ENCODE peak calls at places on chromosome 13, in nine cellular contexts. Z is fibroblast of pulmonary artery; W is mucosa of descending colon; L is activated CD8-positive, alpha-beta T cell treated with anti-CD3 and anti-CD28 coated beads, Interleukin-2, amount 10 ng/mL, durations not matched to agents 7 days and 5 days; K is NCI-H748 treated with DMSO at 0.1 percent for 48 hours; D is NCI-H1105; O is KG1; I is GM12891; U is activated naive CD8-positive, alpha-beta T cell treated with anti-CD3 and anti-CD28 coated beads for 36 hours. E is an unnamed sample.
A peak's percentile ranks its signal among the peaks of the same experiment; 100 is the strongest.

GRCh38 chr13:27151798-27152599 is 19.6 kb downstream of the USP12 start:
- DNase-seq in Z (no peak), W (no peak), L (no peak), K (no peak), D (no peak), O (no peak), I (no peak), U (no peak), E (peak; percentile 21)

GRCh38 chr13:112995395-112996091 is 26.5 kb downstream of the MCF2L start:
- DNase-seq in Z (no peak), W (peak; percentile 92), L (no peak), K (no peak), D (no peak), O (no peak), I (no peak), U (no peak), E (no peak)

GRCh38 chr13:99374994-99375805 is 68.0 kb upstream of the GPR183 start:
- DNase-seq in Z (no peak), W (peak; percentile 86), L (peak; percentile 21), K (no peak), D (no peak), O (peak; percentile 64), I (no peak), U (peak; percentile 30), E (no peak)

GRCh38 chr13:21434588-21434987 is 24.5 kb downstream of the ZDHHC20 start:
- DNase-seq in Z (no peak), W (no peak), L (no peak), K (no peak), D (no peak), O (no peak), I (no peak), U (no peak), E (peak; percentile 9)

GRCh38 chr13:76148926-76149325 is 512.8 kb downstream of the LMO7 start:
- DNase-seq in Z (peak; percentile 32), W (no peak), L (no peak), K (no peak), D (no peak), O (no peak), I (no peak), U (no peak), E (peak; percentile 52)

GRCh38 chr13:50474094-50474654 is 369.3 kb downstream of the DLEU7 start:
- DNase-seq in Z (no peak), W (no peak), L (no peak), K (no peak), D (no peak), O (no peak), I (no peak), U (no peak), E (no peak)

GRCh38 chr13:75430618-75431209 is 51.3 kb downstream of the TBC1D4 start:
- DNase-seq in Z (no peak), W (no peak), L (no peak), K (no peak), D (no peak), O (no peak), I (no peak), U (no peak), E (no peak)

GRCh38 chr13:76852991-76853390 is 33.2 kb downstream of the KCTD12 start:
- DNase-seq in Z (peak; percentile 74), W (no peak), L (no peak), K (no peak), D (no peak), O (no peak), I (no peak), U (no peak), E (peak; percentile 67)

GRCh38 chr13:74162135-74162534 is 27.9 kb upstream of the KLF12 start:
- DNase-seq in Z (no peak), W (no peak), L (no peak), K (no peak), D (no peak), O (no peak), I (no peak), U (no peak), E (no peak)

GRCh38 chr13:30143671-30144400 is 163.5 kb downstream of the KATNAL1 start:
- DNase-seq in Z (peak; percentile 59), W (no peak), L (peak; percentile 42), K (no peak), D (no peak), O (no peak), I (no peak), U (no peak), E (peak; percentile 84)

GRCh38 chr13:97275265-97275664 is 53.1 kb downstream of the MBNL2 start:
- DNase-seq in Z (peak; percentile 91), W (no peak), L (no peak), K (no peak), D (no peak), O (no peak), I (no peak), U (no peak), E (peak; percentile 91)

GRCh38 chr13:41691276-41691675 is 233.9 kb downstream of the RGCC start:
- DNase-seq in Z (peak; percentile 74), W (no peak), L (no peak), K (no peak), D (no peak), O (no peak), I (no peak), U (no peak), E (peak; percentile 47)

GRCh38 chr13:51026016-51026415 is 85.1 kb downstream of the C13orf42 start:
- DNase-seq in Z (no peak), W (no peak), L (no peak), K (no peak), D (no peak), O (no peak), I (no peak), U (no peak), E (no peak)

GRCh38 chr13:95805921-95806320 is 129.0 kb downstream of the DNAJC3 start:
- DNase-seq in Z (no peak), W (no peak), L (no peak), K (no peak), D (no peak), O (no peak), I (no peak), U (no peak), E (no peak)

GRCh38 chr13:51729853-51730553 is 74.0 kb downstream of the DHRS12 start:
- DNase-seq in Z (peak; percentile 90), W (no peak), L (no peak), K (no peak), D (no peak), O (no peak), I (no peak), U (peak; percentile 60), E (peak; percentile 93)

GRCh38 chr13:113526466-113527220 is 36.1 kb upstream of the DCUN1D2 start:
- DNase-seq in Z (no peak), W (no peak), L (no peak), K (peak; percentile 89), D (no peak), O (no peak), I (no peak), U (no peak), E (no peak)

GRCh38 chr13:33205804-33206221 is 79.7 kb downstream of the STARD13 start:
- DNase-seq in Z (peak; percentile 52), W (no peak), L (no peak), K (no peak), D (no peak), O (no peak), I (no peak), U (no peak), E (peak; percentile 82)

GRCh38 chr13:98144501-98145350 is 1.8 kb downstream of the FARP1 start:
- DNase-seq in Z (peak; percentile 42), W (no peak), L (no peak), K (peak; percentile 27), D (no peak), O (no peak), I (no peak), U (no peak), E (peak; percentile 63)

GRCh38 chr13:99196466-99197256 is 4.0 kb upstream of the UBAC2 start:
- DNase-seq in Z (peak; percentile 9), W (no peak), L (peak; percentile 21), K (no peak), D (no peak), O (no peak), I (no peak), U (no peak), E (peak; percentile 30)

GRCh38 chr13:31504918-31505317 is 234.4 kb upstream of the RXFP2 start:
- DNase-seq in Z (no peak), W (no peak), L (no peak), K (no peak), D (no peak), O (no peak), I (no peak), U (no peak), E (no peak)

GRCh38 chr13:25990801-25991200 is 61.0 kb downstream of the SHISA2 start:
- DNase-seq in Z (peak; percentile 8), W (no peak), L (no peak), K (no peak), D (no peak), O (no peak), I (no peak), U (no peak), E (peak; percentile 59)

GRCh38 chr13:98563071-98563470 is 13.8 kb downstream of the STK24 start:
- DNase-seq in Z (no peak), W (no peak), L (peak; percentile 71), K (no peak), D (no peak), O (no peak), I (no peak), U (no peak), E (peak; percentile 38)

GRCh38 chr13:98129059-98129741 is 13.7 kb upstream of the FARP1 start:
- DNase-seq in Z (peak; percentile 23), W (no peak), L (no peak), K (no peak), D (no peak), O (no peak), I (no peak), U (no peak), E (peak; percentile 46)

GRCh38 chr13:83941669-83942335 is 59.5 kb upstream of the SLITRK1 start:
- DNase-seq in Z (no peak), W (no peak), L (no peak), K (no peak), D (no peak), O (no peak), I (no peak), U (no peak), E (no peak)

GRCh38 chr13:34340534-34340933 is 522.6 kb downstream of the RFC3 start:
- DNase-seq in Z (peak; percentile 57), W (no peak), L (no peak), K (no peak), D (no peak), O (no peak), I (no peak), U (no peak), E (peak; percentile 69)

GRCh38 chr13:23212621-23213020 is 31.8 kb downstream of the SGCG start:
- DNase-seq in Z (peak; percentile 7), W (no peak), L (no peak), K (no peak), D (no peak), O (no peak), I (no peak), U (no peak), E (peak; percentile 44)

GRCh38 chr13:21326155-21327030 is 132.7 kb downstream of the ZDHHC20 start:
- DNase-seq in Z (peak; percentile 32), W (peak; percentile 60), L (no peak), K (peak; percentile 24), D (no peak), O (no peak), I (no peak), U (peak; percentile 33), E (peak; percentile 54)

GRCh38 chr13:42633495-42633894 is 59.5 kb downstream of the TNFSF11 start:
- DNase-seq in Z (no peak), W (no peak), L (no peak), K (no peak), D (no peak), O (no peak), I (no peak), U (no peak), E (peak; percentile 12)

GRCh38 chr13:86020350-86021002 is 221.3 kb upstream of the SLITRK6 start:
- DNase-seq in Z (peak; percentile 87), W (no peak), L (no peak), K (peak; percentile 39), D (peak; percentile 3), O (no peak), I (no peak), U (no peak), E (peak; percentile 96)

GRCh38 chr13:57437587-57437986 is 194.0 kb upstream of the PCDH17 start:
- DNase-seq in Z (no peak), W (no peak), L (no peak), K (no peak), D (no peak), O (no peak), I (no peak), U (no peak), E (no peak)

E was measured in choroid plexus epithelial cell.